ENCODE peak calls at places on chromosomes 16 and 17, in ten cellular contexts. U is tibial artery, E is colonic mucosa, O is body of pancreas, Y is lower leg skin, F is endothelial cell, Z is thoracic aorta, Q is fibroblast of lung, N is AG10803, B is thyroid gland. P is an unnamed sample.
A peak's percentile ranks its signal among the peaks of the same experiment; 100 is the strongest.

GRCh38 chr17:7330099-7331015 is 1.2 kb upstream of the NEURL4 start:
- DNase-seq in U (peak; percentile 89), E (peak; percentile 85), O (peak; percentile 62), Y (peak; percentile 71), F (peak; percentile 71), Z (no peak), Q (peak; percentile 77), N (peak; percentile 67), B (peak; percentile 69), P (peak; percentile 90)

GRCh38 chr16:276360-277077 is 775 bp upstream of the RGS11 start:
- DNase-seq in U (peak; percentile 65), E (no peak), O (no peak), Y (no peak), F (no peak), Z (no peak), Q (no peak), N (no peak), B (no peak), P (no peak)

GRCh38 chr17:73232587-73233373 is 28.9 kb downstream of the CPSF4L start:
- DNase-seq in U (no peak), E (peak; percentile 58), O (peak; percentile 50), Y (peak; percentile 30), F (peak; percentile 60), Z (no peak), Q (peak; percentile 45), N (peak; percentile 15), B (peak; percentile 46), P (peak; percentile 53)

GRCh38 chr16:48503779-48504178 is 106.2 kb downstream of the N4BP1 start:
- DNase-seq in U (no peak), E (no peak), O (no peak), Y (peak; percentile 44), F (no peak), Z (no peak), Q (peak; percentile 73), N (peak; percentile 90), B (peak; percentile 35), P (no peak)

GRCh38 chr17:8807070-8807550 is 7.9 kb upstream of the MFSD6L start:
- DNase-seq in U (no peak), E (no peak), O (no peak), Y (no peak), F (no peak), Z (no peak), Q (no peak), N (no peak), B (no peak), P (peak; percentile 88)

GRCh38 chr17:8015957-8016631 is 13.7 kb downstream of the GUCY2D start:
- DNase-seq in U (no peak), E (peak; percentile 69), O (peak; percentile 36), Y (no peak), F (peak; percentile 38), Z (no peak), Q (peak; percentile 15), N (no peak), B (peak; percentile 48), P (no peak)

GRCh38 chr16:3089717-3090592 is 9.1 kb downstream of the ZSCAN10 start:
- DNase-seq in U (no peak), E (no peak), O (no peak), Y (no peak), F (no peak), Z (no peak), Q (no peak), N (no peak), B (no peak), P (peak; percentile 16)

GRCh38 chr16:19375561-19376158 is 42.0 kb upstream of the TMC5 start:
- DNase-seq in U (no peak), E (peak; percentile 42), O (peak; percentile 49), Y (peak; percentile 22), F (peak; percentile 52), Z (no peak), Q (peak; percentile 34), N (peak; percentile 38), B (peak; percentile 50), P (peak; percentile 75)

GRCh38 chr17:77863814-77864161 is 94.7 kb upstream of the TNRC6C start:
- DNase-seq in U (peak; percentile 65), E (peak; percentile 80), O (no peak), Y (peak; percentile 43), F (no peak), Z (no peak), Q (peak; percentile 12), N (peak; percentile 19), B (no peak), P (no peak)

GRCh38 chr17:17387017-17387416 is 83.8 kb downstream of the NT5M start:
- DNase-seq in U (no peak), E (peak; percentile 72), O (peak; percentile 44), Y (no peak), F (no peak), Z (no peak), Q (no peak), N (no peak), B (no peak), P (no peak)

GRCh38 chr16:27401768-27402568 is at the start of gene IL21R:
- DNase-seq in U (no peak), E (peak; percentile 57), O (peak; percentile 21), Y (no peak), F (no peak), Z (no peak), Q (peak; percentile 80), N (peak; percentile 84), B (peak; percentile 32), P (peak; percentile 73)

GRCh38 chr16:77613115-77613514 is 109.2 kb upstream of the NUDT7 start:
- DNase-seq in U (no peak), E (no peak), O (no peak), Y (no peak), F (no peak), Z (no peak), Q (peak; percentile 5), N (no peak), B (no peak), P (no peak)

GRCh38 chr17:49822829-49823228 is 25.0 kb downstream of the TAC4 start:
- DNase-seq in U (no peak), E (peak; percentile 57), O (no peak), Y (peak; percentile 69), F (no peak), Z (no peak), Q (peak; percentile 34), N (peak; percentile 91), B (no peak), P (no peak)

GRCh38 chr17:49825645-49826044 is 22.2 kb downstream of the TAC4 start:
- DNase-seq in U (no peak), E (no peak), O (no peak), Y (no peak), F (no peak), Z (no peak), Q (no peak), N (no peak), B (no peak), P (no peak)

GRCh38 chr17:49821916-49822315 is 26.0 kb downstream of the TAC4 start:
- DNase-seq in U (no peak), E (no peak), O (no peak), Y (no peak), F (no peak), Z (no peak), Q (no peak), N (no peak), B (peak; percentile 44), P (no peak)

GRCh38 chr17:49821466-49821865 is 26.4 kb downstream of the TAC4 start:
- DNase-seq in U (no peak), E (no peak), O (no peak), Y (no peak), F (no peak), Z (no peak), Q (no peak), N (no peak), B (no peak), P (no peak)

GRCh38 chr17:49823614-49824013 is 24.3 kb downstream of the TAC4 start:
- DNase-seq in U (no peak), E (no peak), O (no peak), Y (no peak), F (no peak), Z (no peak), Q (peak; percentile 81), N (peak; percentile 81), B (no peak), P (no peak)
- TF ChIP-seq CTCF in U (no peak), E (no peak), O (no peak), Y (no peak), F (no peak), Z (no peak), Q (no peak), N (no peak), B (no peak), P (no peak)

GRCh38 chr17:75639771-75640555 is 6.7 kb downstream of the SMIM5 start:
- DNase-seq in U (no peak), E (peak; percentile 82), O (peak; percentile 39), Y (no peak), F (no peak), Z (no peak), Q (no peak), N (no peak), B (peak; percentile 97), P (no peak)
- TF ChIP-seq CTCF in U (no peak), E (peak; percentile 30), O (peak; percentile 38), Y (no peak), F (no peak), Z (no peak), Q (no peak), N (no peak), B (peak; percentile 65), P (no peak)

GRCh38 chr16:73054131-73054496 is 6.2 kb upstream of the ZFHX3 start:
- DNase-seq in U (peak; percentile 75), E (no peak), O (no peak), Y (no peak), F (no peak), Z (no peak), Q (no peak), N (no peak), B (peak; percentile 42), P (no peak)
- TF ChIP-seq CTCF in U (no peak), E (no peak), O (no peak), Y (no peak), F (no peak), Z (no peak), Q (no peak), N (no peak), B (no peak), P (no peak)

GRCh38 chr16:68590201-68590994 is 51.3 kb downstream of the ZFP90 start:
- DNase-seq in U (no peak), E (peak; percentile 69), O (peak; percentile 74), Y (no peak), F (peak; percentile 85), Z (no peak), Q (peak; percentile 63), N (peak; percentile 42), B (peak; percentile 73), P (peak; percentile 77)
- TF ChIP-seq CTCF in U (no peak), E (peak; percentile 62), O (peak; percentile 78), Y (no peak), F (peak; percentile 46), Z (no peak), Q (no peak), N (peak; percentile 59), B (peak; percentile 55), P (peak; percentile 77)

DNA sequence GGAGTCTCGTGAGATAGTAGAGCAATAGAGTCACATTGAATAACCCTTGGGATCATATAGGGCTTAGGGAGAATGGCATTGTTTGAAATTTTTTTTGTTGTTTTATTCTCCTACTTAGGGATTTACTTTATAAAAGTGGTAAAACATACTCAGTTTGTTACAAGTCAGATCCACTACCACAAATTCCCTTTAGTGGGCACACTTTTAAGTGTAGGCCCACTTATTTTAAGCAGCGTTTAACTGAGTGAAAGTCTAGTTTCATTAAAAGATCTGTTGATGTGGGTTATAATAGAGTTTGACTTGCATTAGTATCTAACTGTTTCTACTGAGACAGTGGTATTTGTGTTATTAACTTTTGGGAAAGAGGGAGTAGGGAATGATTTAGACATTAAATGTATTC is 49.3 kb downstream of the USP10 start:
- DNase-seq in U (no peak), E (no peak), O (no peak), Y (no peak), F (no peak), Z (no peak), Q (no peak), N (no peak), B (no peak), P (no peak)
- TF ChIP-seq CTCF in U (no peak), E (no peak), O (no peak), Y (no peak), F (no peak), Z (no peak), Q (no peak), N (peak; percentile 32), B (no peak), P (no peak)

P was measured in GM13977.